ENCODE peak calls at places on chromosomes 2 and 18, in six cellular contexts. A is neural progenitor cell, J is mammary epithelial cell, O is Karpas-422, M is heart right ventricle, I is IMR-90. G is an unnamed sample.

GRCh38 chr2:217068677-217069250 is 208.9 kb upstream of the TNP1 start:
- DNase-seq in A (no peak), J (no peak), O (no peak), M (no peak), I (no peak), G (no peak)

GRCh38 chr2:73925853-73926492 is 707 bp upstream of the DGUOK start:
- DNase-seq in A (no peak), J (peak; percentile 90), O (no peak), M (no peak), I (no peak), G (no peak)

GRCh38 chr2:64750001-64750816 is 96.5 kb upstream of the SERTAD2 start:
- DNase-seq in A (peak; percentile 52), J (peak; percentile 54), O (peak; percentile 84), M (peak; percentile 55), I (peak; percentile 33), G (peak; percentile 77)

GRCh38 chr2:172467382-172467781 is 40.0 kb downstream of the ITGA6 start:
- DNase-seq in A (no peak), J (no peak), O (no peak), M (no peak), I (no peak), G (no peak)

GRCh38 chr18:37389684-37390368 is 175.8 kb downstream of the CELF4 start:
- DNase-seq in A (no peak), J (no peak), O (no peak), M (no peak), I (no peak), G (no peak)

GRCh38 chr2:30678410-30679137 is 128.7 kb downstream of the CAPN13 start:
- DNase-seq in A (no peak), J (no peak), O (no peak), M (no peak), I (no peak), G (no peak)

GRCh38 chr2:68813596-68813995 is 57.6 kb downstream of the BMP10 start:
- DNase-seq in A (no peak), J (no peak), O (no peak), M (no peak), I (no peak), G (no peak)

GRCh38 chr2:170314744-170315447 is 136.9 kb downstream of the MYO3B start:
- DNase-seq in A (no peak), J (peak; percentile 52), O (no peak), M (no peak), I (no peak), G (no peak)

GRCh38 chr2:11187083-11187619 is 31.9 kb downstream of the SLC66A3 start:
- DNase-seq in A (no peak), J (peak; percentile 17), O (no peak), M (no peak), I (peak; percentile 77), G (no peak)

GRCh38 chr2:120502761-120503160 is 156.8 kb downstream of the INHBB start:
- DNase-seq in A (no peak), J (no peak), O (no peak), M (no peak), I (no peak), G (no peak)

DNA sequence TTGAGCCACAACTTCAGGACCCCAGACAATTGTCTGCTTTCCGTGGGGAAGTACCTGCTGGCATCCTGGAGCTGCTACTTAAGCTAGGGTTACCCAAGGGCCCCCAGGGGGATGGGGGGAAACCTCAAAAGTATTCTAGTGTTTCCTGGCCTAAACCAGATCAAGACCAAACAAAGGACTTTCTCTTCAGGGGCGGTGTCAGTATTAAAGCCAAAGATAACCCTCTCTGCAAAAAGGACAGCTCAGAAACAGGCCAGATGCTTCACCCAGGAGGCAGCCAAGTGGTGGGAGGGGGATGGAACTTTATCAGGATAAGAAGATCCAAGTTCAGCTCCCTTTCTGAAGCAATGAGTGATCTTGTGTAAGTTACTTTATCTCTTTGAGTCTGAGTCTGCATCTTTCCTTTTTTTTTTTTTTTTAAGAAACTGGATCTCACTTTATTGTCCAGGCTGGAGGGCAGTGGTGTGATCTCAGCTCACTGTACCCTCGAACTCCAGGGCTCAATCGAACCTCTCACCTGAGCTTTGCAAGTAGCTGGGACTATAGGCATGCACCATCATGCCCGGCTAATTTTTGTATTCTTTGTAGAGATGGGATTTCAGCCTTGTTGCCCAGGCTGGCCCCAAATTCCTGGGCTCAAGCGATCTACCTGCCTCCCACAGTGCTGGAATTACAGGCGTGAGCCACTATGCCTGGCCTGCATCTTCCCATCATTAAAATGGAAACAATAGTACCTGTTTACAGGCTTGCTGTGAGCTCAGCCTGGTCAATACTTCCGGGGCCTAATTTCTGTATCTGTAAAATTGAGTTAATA is 151.8 kb upstream of the PTPRM start:
- DNase-seq in A (no peak), J (peak; percentile 33), O (no peak), M (no peak), I (no peak), G (peak; percentile 57)
- H3K27ac ChIP-seq in A (no peak overlapping the region), J (peak overlapping the region; percentile 55), O (no peak overlapping the region), M (no peak overlapping the region), I (no peak overlapping the region), G (no peak overlapping the region)

DNA sequence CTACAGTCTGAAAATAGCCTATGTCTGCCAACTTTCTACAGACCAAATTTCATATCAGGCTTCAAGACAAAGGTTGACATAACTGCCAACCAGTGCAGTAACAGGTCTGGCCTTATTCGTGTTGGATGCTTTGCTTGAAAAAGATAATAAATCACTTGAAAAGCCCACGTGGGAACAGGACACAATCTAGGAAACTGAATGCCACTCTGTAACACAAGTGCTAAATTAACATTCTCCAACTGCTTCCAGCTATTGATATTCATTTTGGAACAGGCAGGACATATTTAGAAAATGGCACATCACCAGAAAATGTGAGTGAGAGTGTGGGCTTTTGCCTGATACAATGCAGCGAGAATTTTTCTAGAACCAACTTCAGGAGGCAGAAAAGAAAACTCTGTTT is 165.9 kb upstream of the CCDC150 start:
- DNase-seq in A (no peak), J (no peak), O (no peak), M (no peak), I (no peak), G (no peak)
- H3K36me3 ChIP-seq in A (no peaks in the 10 kb centered on the region), J (no peaks in the 10 kb centered on the region), O (no peaks in the 10 kb centered on the region), M (no peaks in the 10 kb centered on the region), I (no peaks in the 10 kb centered on the region), G (no peaks in the 10 kb centered on the region)

GRCh38 chr2:106582431-106583143 is 95.4 kb downstream of the CD8B2 start:
- DNase-seq in A (peak; percentile 86), J (peak; percentile 53), O (peak; percentile 81), M (peak; percentile 59), I (peak; percentile 69), G (peak; percentile 68)

GRCh38 chr2:106580241-106580640 is 93.1 kb downstream of the CD8B2 start:
- DNase-seq in A (no peak), J (no peak), O (no peak), M (no peak), I (no peak), G (no peak)

GRCh38 chr2:106581276-106581675 is 94.1 kb downstream of the CD8B2 start:
- DNase-seq in A (no peak), J (no peak), O (no peak), M (no peak), I (no peak), G (peak; percentile 32)

GRCh38 chr2:106581755-106582430 is 94.7 kb downstream of the CD8B2 start:
- DNase-seq in A (peak; percentile 62), J (peak; percentile 47), O (peak; percentile 56), M (peak; percentile 51), I (peak; percentile 49), G (peak; percentile 73)

DNA sequence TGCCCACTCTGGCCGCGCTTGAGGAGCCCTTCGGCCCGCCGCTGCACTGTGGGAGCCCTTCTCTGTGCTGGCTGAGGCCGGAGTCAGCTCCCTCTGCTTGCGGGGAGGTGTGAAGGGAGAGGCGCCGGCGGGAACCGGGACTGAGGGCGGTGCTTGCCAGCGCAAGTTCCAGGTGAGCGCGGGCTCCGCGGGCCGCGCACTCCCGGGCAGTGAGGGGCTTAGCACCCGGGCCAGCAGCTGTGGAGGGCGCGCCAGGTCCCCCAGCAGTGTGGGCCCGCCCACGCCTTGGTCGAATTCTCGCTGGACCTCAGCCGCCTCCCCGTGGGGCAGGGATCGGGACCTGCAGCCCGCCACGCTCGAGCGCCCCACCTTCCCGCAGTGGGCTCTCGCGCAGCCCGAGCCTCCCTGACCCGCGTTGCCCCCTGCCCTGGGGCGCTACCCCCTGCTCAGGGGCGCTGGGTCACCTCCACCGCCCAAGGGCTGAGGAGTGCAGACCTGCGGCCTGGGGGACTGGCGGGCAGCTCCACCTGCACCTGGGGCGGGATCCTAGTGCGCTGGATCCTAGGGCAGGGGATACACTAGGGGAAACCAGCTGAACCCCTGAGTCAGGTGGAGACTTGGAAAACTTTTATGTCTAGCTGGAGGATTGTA is 97.3 kb downstream of the CD8B2 start:
- DNase-seq in A (no peak), J (no peak), O (no peak), M (no peak), I (no peak), G (no peak)
- H3K27me3 ChIP-seq in A (peaks cover 50% of the 10 kb centered on the region), J (peaks cover 4% of the 10 kb centered on the region), O (no peaks in the 10 kb centered on the region), M (peaks cover 23% of the 10 kb centered on the region), I (peaks cover 4% of the 10 kb centered on the region), G (no peaks in the 10 kb centered on the region)

DNA sequence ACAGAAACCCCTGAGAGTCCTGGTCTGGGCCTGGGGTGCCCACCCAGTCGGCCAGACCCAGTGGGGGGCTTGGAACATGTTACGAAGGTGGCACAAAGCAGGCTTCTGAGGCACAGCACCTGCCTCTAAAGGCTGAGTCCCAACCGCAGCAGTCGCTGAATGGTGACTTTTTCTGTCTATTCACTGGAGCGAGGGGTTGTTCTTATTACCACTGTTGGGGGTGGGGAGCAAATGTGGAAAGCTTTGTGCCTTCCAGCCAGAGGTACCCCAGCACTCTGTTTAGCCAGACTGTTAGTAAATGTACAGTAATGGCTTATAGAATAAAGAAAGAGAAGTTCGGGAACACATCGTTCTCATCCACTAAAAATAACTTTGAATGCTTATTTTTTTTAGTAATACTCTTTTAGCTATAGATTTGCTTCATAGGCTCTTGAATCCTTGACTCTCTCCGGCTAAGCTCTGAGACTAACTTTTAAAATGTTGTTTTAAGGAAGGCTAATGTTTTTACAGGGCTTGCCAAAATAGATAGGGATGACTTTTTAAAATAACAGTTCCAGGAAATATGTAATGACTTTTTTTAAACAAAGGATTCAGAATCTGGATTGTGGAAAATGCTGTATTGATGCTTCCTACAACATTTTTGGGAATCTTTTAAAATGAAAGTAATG is 23.4 kb upstream of the PTPN2 start:
- DNase-seq in A (peak; percentile 42), J (no peak), O (no peak), M (no peak), I (peak; percentile 72), G (no peak)
- H3K27ac ChIP-seq in A (no peak overlapping the region), J (no peak overlapping the region), O (no peak overlapping the region), M (peak overlapping the region; percentile 47), I (peak overlapping the region; percentile 91), G (no peak overlapping the region)

GRCh38 chr2:36512705-36513104 is 85.3 kb downstream of the FEZ2 start:
- DNase-seq in A (no peak), J (no peak), O (no peak), M (no peak), I (no peak), G (no peak)
- H3K36me3 ChIP-seq in A (no peaks in the 10 kb centered on the region), J (peaks cover 57% of the 10 kb centered on the region), O (no peaks in the 10 kb centered on the region), M (peaks cover 90% of the 10 kb centered on the region), I (peaks cover 51% of the 10 kb centered on the region), G (no peaks in the 10 kb centered on the region)

GRCh38 chr2:156903335-156903734 is 354.2 kb upstream of the GALNT5 start:
- DNase-seq in A (no peak), J (peak; percentile 28), O (no peak), M (no peak), I (peak; percentile 35), G (no peak)

GRCh38 chr2:156907806-156908205 is 349.7 kb upstream of the GALNT5 start:
- DNase-seq in A (no peak), J (peak; percentile 57), O (no peak), M (no peak), I (peak; percentile 32), G (no peak)

GRCh38 chr2:156909983-156910382 is 347.5 kb upstream of the GALNT5 start:
- DNase-seq in A (no peak), J (no peak), O (no peak), M (no peak), I (no peak), G (no peak)

GRCh38 chr2:156908825-156909224 is 348.7 kb upstream of the GALNT5 start:
- DNase-seq in A (no peak), J (peak; percentile 89), O (no peak), M (no peak), I (peak; percentile 87), G (no peak)
- H3K27me3 ChIP-seq in A (no peaks in the 10 kb centered on the region), J (no peaks in the 10 kb centered on the region), O (no peaks in the 10 kb centered on the region), M (no peaks in the 10 kb centered on the region), I (no peaks in the 10 kb centered on the region), G (no peaks in the 10 kb centered on the region)

G was measured in WERI-Rb-1.